ENCODE peak calls at places on chromosomes 1 and 21, in eight cellular contexts. E is colonic mucosa, I is mucosa of descending colon, F is kidney tubule cell, X is HT1080, D is NCI-H1105, P is kidney epithelial cell, G is GM12864. A is an unnamed sample.

GRCh38 chr1:12153181-12153785 is 13.5 kb upstream of the TNFRSF1B start:
- DNase-seq in X (peak), I (peak), D (no peak), G (no peak), P (no peak), F (peak), E (peak), A (peak)

GRCh38 chr1:115063238-115063901 is 25.9 kb downstream of the TSPAN2 start:
- DNase-seq in D (no peak), P (no peak), G (no peak), F (no peak), I (no peak), E (no peak), X (peak), A (peak)

GRCh38 chr1:203059485-203059884 is 26.3 kb downstream of the MYOG start:
- DNase-seq in P (no peak), G (no peak), I (no peak), D (no peak), E (no peak), F (no peak), X (no peak), A (no peak)

GRCh38 chr21:37647781-37648180 is 268.5 kb downstream of the KCNJ6 start:
- DNase-seq in P (peak), I (no peak), X (no peak), F (peak), G (no peak), E (no peak), D (no peak), A (no peak)

GRCh38 chr1:201531551-201532425 is 7.1 kb upstream of the NAV1 start:
- DNase-seq in G (no peak), X (peak), D (peak), P (no peak), E (no peak), I (no peak), F (no peak), A (no peak)

GRCh38 chr21:16773206-16773605 is 739.6 kb upstream of the CXADR start:
- DNase-seq in E (no peak), G (no peak), D (no peak), F (no peak), P (no peak), X (no peak), I (no peak), A (peak)

GRCh38 chr1:44524180-44524579 is 119.1 kb downstream of the RNF220 start:
- DNase-seq in E (no peak), X (no peak), I (no peak), F (no peak), G (no peak), D (no peak), P (no peak), A (no peak)

GRCh38 chr21:40800126-40800525 is 46.8 kb downstream of the DSCAM start:
- DNase-seq in E (no peak), X (no peak), I (no peak), P (no peak), F (no peak), D (no peak), G (no peak), A (no peak)

GRCh38 chr1:55234016-55234415 is 18.9 kb upstream of the USP24 start:
- DNase-seq in F (no peak), D (no peak), X (no peak), P (no peak), I (no peak), E (no peak), G (no peak), A (peak)

GRCh38 chr1:2917284-2917683 is 104.0 kb upstream of the ACTRT2 start:
- DNase-seq in F (no peak), P (no peak), D (no peak), I (no peak), E (no peak), G (no peak), X (no peak), A (no peak)

GRCh38 chr1:231091853-231092301 is 51.8 kb upstream of the FAM89A start:
- DNase-seq in E (peak), X (peak), D (no peak), I (peak), F (peak), P (no peak), G (no peak), A (no peak)

GRCh38 chr1:15036101-15036500 is 117.4 kb upstream of the TMEM51 start:
- DNase-seq in X (no peak), D (no peak), I (no peak), E (no peak), P (no peak), G (no peak), F (no peak), A (no peak)

GRCh38 chr1:84272401-84272800 is 29.1 kb upstream of the SAMD13 start:
- DNase-seq in G (no peak), I (peak), F (peak), P (no peak), D (peak), E (peak), X (no peak), A (no peak)

GRCh38 chr1:153770812-153771211 is 4.4 kb upstream of the SLC27A3 start:
- DNase-seq in P (no peak), X (no peak), D (no peak), I (no peak), F (no peak), E (no peak), G (no peak), A (no peak)

GRCh38 chr1:234713440-234713839 is 103.5 kb upstream of the IRF2BP2 start:
- DNase-seq in E (no peak), F (no peak), X (no peak), D (no peak), I (no peak), G (no peak), P (no peak), A (no peak)